ENCODE peak calls at places on chromosomes 3 and 15, in five cellular contexts. One of them, this sample, is unnamed.

GRCh38 chr15:60118564-60119080 is 114.5 kb downstream of the FOXB1 start:
- DNase-seq in stomach: no peak
- DNase-seq in fibroblast of pulmonary artery: no peak
- DNase-seq in uterus: no peak
- DNase-seq in IMR-90: no peak
- DNase-seq in this sample: no peak

GRCh38 chr15:89129123-89129815 is 41.0 kb downstream of the ABHD2 start:
- DNase-seq in fibroblast of pulmonary artery: peak
- DNase-seq in IMR-90: peak
- DNase-seq in stomach: peak
- DNase-seq in uterus: peak
- DNase-seq in this sample: no peak

GRCh38 chr3:40187945-40188344 is 121.6 kb upstream of the EIF1B start:
- DNase-seq in IMR-90: no peak
- DNase-seq in fibroblast of pulmonary artery: no peak
- DNase-seq in stomach: no peak
- DNase-seq in uterus: no peak
- DNase-seq in this sample: no peak

GRCh38 chr3:123883656-123884257 is 375 bp downstream of the MYLK start:
- DNase-seq in fibroblast of pulmonary artery: no peak
- DNase-seq in IMR-90: no peak
- DNase-seq in uterus: peak
- DNase-seq in stomach: no peak
- DNase-seq in this sample: no peak

GRCh38 chr3:184465883-184466412 is 86.1 kb downstream of the CHRD start:
- DNase-seq in fibroblast of pulmonary artery: no peak
- DNase-seq in IMR-90: no peak
- DNase-seq in uterus: no peak
- DNase-seq in stomach: no peak
- DNase-seq in this sample: no peak

GRCh38 chr3:114929971-114930732 is 216.9 kb downstream of the ZBTB20 start:
- DNase-seq in stomach: no peak
- DNase-seq in IMR-90: no peak
- DNase-seq in uterus: no peak
- DNase-seq in fibroblast of pulmonary artery: peak
- DNase-seq in this sample: no peak

GRCh38 chr3:53703630-53704362 is 142.4 kb downstream of the CHDH start:
- DNase-seq in fibroblast of pulmonary artery: no peak
- DNase-seq in uterus: no peak
- DNase-seq in IMR-90: no peak
- DNase-seq in stomach: peak
- DNase-seq in this sample: no peak

GRCh38 chr15:31222769-31223345 is 103.8 kb upstream of the KLF13 start:
- DNase-seq in fibroblast of pulmonary artery: no peak
- DNase-seq in stomach: no peak
- DNase-seq in uterus: no peak
- DNase-seq in IMR-90: no peak
- DNase-seq in this sample: no peak

GRCh38 chr15:57306305-57306943 is 69.9 kb upstream of the CGNL1 start:
- DNase-seq in uterus: peak
- DNase-seq in stomach: peak
- DNase-seq in fibroblast of pulmonary artery: peak
- DNase-seq in IMR-90: peak
- DNase-seq in this sample: no peak

GRCh38 chr15:77907824-77908751 is 169.4 kb downstream of the TBC1D2B start:
- DNase-seq in stomach: peak
- DNase-seq in IMR-90: peak
- DNase-seq in uterus: no peak
- DNase-seq in fibroblast of pulmonary artery: peak
- DNase-seq in this sample: no peak

GRCh38 chr3:25338158-25338725 is 89.8 kb upstream of the RARB start:
- DNase-seq in IMR-90: no peak
- DNase-seq in stomach: no peak
- DNase-seq in uterus: no peak
- DNase-seq in fibroblast of pulmonary artery: no peak
- DNase-seq in this sample: no peak

GRCh38 chr15:62124176-62124952 is 40.7 kb downstream of the C2CD4B start:
- DNase-seq in IMR-90: peak
- DNase-seq in stomach: no peak
- DNase-seq in uterus: no peak
- DNase-seq in fibroblast of pulmonary artery: peak
- DNase-seq in this sample: no peak

GRCh38 chr15:45743309-45744041 is 108.6 kb downstream of the SQOR start:
- DNase-seq in stomach: no peak
- DNase-seq in uterus: no peak
- DNase-seq in IMR-90: no peak
- DNase-seq in fibroblast of pulmonary artery: no peak
- DNase-seq in this sample: no peak
- H3K4me3 ChIP-seq in stomach: no peak
- H3K4me3 ChIP-seq in uterus: no peak
- H3K4me3 ChIP-seq in IMR-90: no peak
- H3K4me3 ChIP-seq in fibroblast of pulmonary artery: no peak
- H3K4me3 ChIP-seq in this sample: no peak

GRCh38 chr3:185716436-185717090 is 108.3 kb downstream of the IGF2BP2 start:
- DNase-seq in uterus: no peak
- DNase-seq in IMR-90: no peak
- DNase-seq in fibroblast of pulmonary artery: peak
- DNase-seq in stomach: no peak
- DNase-seq in this sample: no peak
- H3K4me3 ChIP-seq in uterus: no peak
- H3K4me3 ChIP-seq in IMR-90: no peak
- H3K4me3 ChIP-seq in fibroblast of pulmonary artery: no peak
- H3K4me3 ChIP-seq in stomach: no peak
- H3K4me3 ChIP-seq in this sample: no peak

GRCh38 chr3:131036986-131037385 is 10.3 kb downstream of the NEK11 start:
- DNase-seq in uterus: no peak
- DNase-seq in IMR-90: no peak
- DNase-seq in stomach: no peak
- DNase-seq in fibroblast of pulmonary artery: peak
- DNase-seq in this sample: no peak

GRCh38 chr3:131036200-131036816 is 9.6 kb downstream of the NEK11 start:
- DNase-seq in uterus: no peak
- DNase-seq in stomach: no peak
- DNase-seq in fibroblast of pulmonary artery: peak
- DNase-seq in IMR-90: peak
- DNase-seq in this sample: no peak

GRCh38 chr3:131033480-131034080 is 6.9 kb downstream of the NEK11 start:
- DNase-seq in fibroblast of pulmonary artery: peak
- DNase-seq in uterus: no peak
- DNase-seq in IMR-90: peak
- DNase-seq in stomach: no peak
- DNase-seq in this sample: no peak

DNA sequence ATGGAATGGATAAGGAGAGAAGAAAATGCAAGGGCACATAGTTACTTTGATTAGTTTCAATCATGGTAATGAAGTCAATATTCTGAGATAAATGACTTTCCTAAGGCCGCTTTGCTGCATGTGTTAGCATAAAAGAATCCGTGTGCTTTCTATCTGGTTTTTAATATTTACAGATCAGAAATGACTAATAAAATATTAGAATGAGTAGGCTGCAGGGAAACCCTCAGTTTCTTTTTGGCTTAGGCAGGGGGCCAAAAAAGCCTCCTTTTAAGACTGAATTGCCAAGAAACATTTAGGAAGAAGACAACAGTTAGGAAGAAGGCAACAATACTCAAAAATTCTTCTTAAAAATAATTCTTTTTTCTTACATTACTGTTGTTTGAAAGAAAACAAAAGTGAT is 11.6 kb downstream of the NEK11 start:
- DNase-seq in stomach: no peak
- DNase-seq in IMR-90: peak
- DNase-seq in fibroblast of pulmonary artery: peak
- DNase-seq in uterus: no peak
- DNase-seq in this sample: no peak
- H3K4me3 ChIP-seq in stomach: no peak
- H3K4me3 ChIP-seq in IMR-90: no peak
- H3K4me3 ChIP-seq in fibroblast of pulmonary artery: no peak
- H3K4me3 ChIP-seq in uterus: no peak
- H3K4me3 ChIP-seq in this sample: no peak

DNA sequence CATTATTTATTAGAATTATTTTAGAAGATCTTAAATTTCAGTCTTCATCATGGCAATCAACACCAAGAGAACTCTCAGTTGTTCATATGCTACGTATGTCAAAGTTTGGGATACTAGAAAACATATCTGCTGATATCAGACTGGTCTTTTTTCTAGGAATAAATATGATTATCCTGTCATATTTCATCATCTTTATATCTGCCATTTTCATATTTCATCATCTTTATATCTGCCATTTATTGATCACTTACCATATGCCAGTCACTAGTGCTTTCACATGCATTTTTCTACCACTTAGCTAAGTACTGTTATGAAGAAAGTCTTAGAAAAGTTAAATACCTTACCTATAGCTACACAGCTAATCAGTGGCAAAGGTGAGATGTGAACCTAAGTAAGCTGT is 2.8 kb upstream of the ZCWPW2 start:
- DNase-seq in stomach: no peak
- DNase-seq in IMR-90: no peak
- DNase-seq in uterus: no peak
- DNase-seq in fibroblast of pulmonary artery: no peak
- DNase-seq in this sample: no peak
- H3K4me3 ChIP-seq in stomach: peak
- H3K4me3 ChIP-seq in IMR-90: no peak
- H3K4me3 ChIP-seq in uterus: no peak
- H3K4me3 ChIP-seq in fibroblast of pulmonary artery: peak
- H3K4me3 ChIP-seq in this sample: no peak

GRCh38 chr3:84961492-84962255 is 2.9 kb downstream of the CADM2 start:
- DNase-seq in uterus: no peak
- DNase-seq in stomach: no peak
- DNase-seq in fibroblast of pulmonary artery: no peak
- DNase-seq in IMR-90: no peak
- DNase-seq in this sample: no peak

GRCh38 chr3:84959470-84960380 is 936 bp downstream of the CADM2 start:
- DNase-seq in IMR-90: no peak
- DNase-seq in fibroblast of pulmonary artery: no peak
- DNase-seq in stomach: no peak
- DNase-seq in uterus: no peak
- DNase-seq in this sample: no peak

GRCh38 chr3:84960994-84961393 is 2.2 kb downstream of the CADM2 start:
- DNase-seq in IMR-90: no peak
- DNase-seq in fibroblast of pulmonary artery: no peak
- DNase-seq in stomach: no peak
- DNase-seq in uterus: no peak
- DNase-seq in this sample: no peak

GRCh38 chr3:84958495-84959469 is at the start of gene CADM2:
- DNase-seq in uterus: peak
- DNase-seq in stomach: peak
- DNase-seq in fibroblast of pulmonary artery: peak
- DNase-seq in IMR-90: peak
- DNase-seq in this sample: peak

DNA sequence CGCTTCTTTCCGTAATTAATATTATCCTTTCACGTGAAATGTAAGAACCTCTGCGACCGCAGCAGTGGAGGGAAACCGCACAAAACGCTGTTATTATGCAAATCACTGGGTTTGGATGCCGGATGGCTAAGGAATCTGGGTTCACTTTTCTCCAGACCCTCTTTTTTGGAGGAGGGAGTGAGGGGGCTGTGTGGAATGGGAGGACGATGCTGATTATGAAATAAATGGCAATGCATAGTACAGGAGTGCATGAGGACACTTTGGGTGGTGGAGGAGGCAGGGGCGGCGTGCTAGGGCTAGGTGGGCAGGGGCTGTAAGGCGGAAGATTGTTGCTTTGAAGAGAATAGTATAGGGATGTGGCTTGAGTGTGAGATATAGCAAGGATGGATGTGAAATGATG is 1.8 kb downstream of the CADM2 start:
- DNase-seq in uterus: no peak
- DNase-seq in IMR-90: no peak
- DNase-seq in fibroblast of pulmonary artery: no peak
- DNase-seq in stomach: no peak
- DNase-seq in this sample: no peak
- H3K4me3 ChIP-seq in uterus: no peak
- H3K4me3 ChIP-seq in IMR-90: no peak
- H3K4me3 ChIP-seq in fibroblast of pulmonary artery: no peak
- H3K4me3 ChIP-seq in stomach: no peak
- H3K4me3 ChIP-seq in this sample: no peak

DNA sequence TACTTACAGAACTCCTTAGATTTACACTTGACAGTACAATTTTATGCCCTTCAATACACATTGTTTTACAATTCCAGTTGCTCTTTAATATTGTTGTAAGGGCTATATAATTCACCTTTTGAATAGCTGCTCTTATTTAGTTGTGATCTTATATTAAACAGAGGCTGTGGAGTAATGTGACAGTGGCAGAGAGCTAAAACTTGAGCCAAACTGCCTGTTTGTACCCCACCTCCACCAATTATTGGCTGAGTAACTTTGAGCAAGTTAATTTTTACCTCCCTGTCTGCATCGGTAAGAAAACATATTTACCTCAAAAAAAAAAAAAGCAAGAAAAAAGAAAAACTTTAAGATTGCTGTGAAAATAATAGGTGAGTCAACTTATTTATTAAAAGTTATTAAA is 1.6 kb downstream of the SEC62 start:
- DNase-seq in uterus: no peak
- DNase-seq in fibroblast of pulmonary artery: no peak
- DNase-seq in stomach: no peak
- DNase-seq in IMR-90: no peak
- DNase-seq in this sample: no peak
- H3K4me3 ChIP-seq in uterus: no peak
- H3K4me3 ChIP-seq in fibroblast of pulmonary artery: peak
- H3K4me3 ChIP-seq in stomach: peak
- H3K4me3 ChIP-seq in IMR-90: peak
- H3K4me3 ChIP-seq in this sample: peak

This sample was measured in skeletal muscle cell.